ENCODE peak calls at places on chromosomes 2 and 18, in seven cellular contexts. T, S, E, W, H, F and R are unnamed samples.

GRCh38 chr2:234863043-234863934 is 88.5 kb upstream of the SH3BP4 start:
- DNase-seq in E (peak), F (peak), H (no peak), S (no peak), T (peak), W (no peak), R (peak)

GRCh38 chr18:2715990-2716389 is 60.5 kb downstream of the SMCHD1 start:
- DNase-seq in S (no peak), E (no peak), F (peak), W (no peak), T (no peak), H (no peak), R (no peak)

GRCh38 chr2:181680937-181681811 is 857 bp upstream of the NEUROD1 start:
- DNase-seq in T (no peak), E (no peak), H (no peak), W (no peak), S (no peak), F (no peak), R (no peak)

GRCh38 chr2:238060096-238060541 is 682 bp upstream of the SCLY start:
- DNase-seq in H (no peak), T (no peak), S (no peak), F (peak), E (no peak), W (no peak), R (no peak)

GRCh38 chr2:15720561-15721307 is 129.1 kb downstream of the DDX1 start:
- DNase-seq in E (no peak), T (no peak), W (no peak), S (no peak), H (no peak), F (no peak), R (no peak)

GRCh38 chr2:48315847-48316194 is 214.1 kb upstream of the STON1 start:
- DNase-seq in W (peak), F (no peak), H (no peak), T (peak), S (peak), E (no peak), R (peak)

GRCh38 chr2:98665638-98666037 is 57.2 kb downstream of the UNC50 start:
- DNase-seq in T (no peak), S (no peak), F (no peak), H (no peak), W (no peak), E (no peak), R (no peak)

GRCh38 chr2:239371726-239372686 is 28.8 kb downstream of the HDAC4 start:
- DNase-seq in H (no peak), S (no peak), F (no peak), T (no peak), W (no peak), E (no peak), R (no peak)

GRCh38 chr2:158013791-158014190 is 87.9 kb upstream of the UPP2 start:
- DNase-seq in E (no peak), S (no peak), W (no peak), F (no peak), H (no peak), T (no peak), R (no peak)